ENCODE peak calls at places on chromosomes 6 and 20, in seven cellular contexts. C, K, R, G, B, O and J are unnamed samples.

GRCh38 chr6:1316482-1317220 is 4.8 kb downstream of the FOXQ1 start:
- DNase-seq in C (no peak), O (no peak), G (no peak), K (no peak), R (no peak), B (peak), J (no peak)

GRCh38 chr20:9166153-9166780 is 97.4 kb downstream of the PLCB4 start:
- DNase-seq in R (no peak), O (no peak), B (no peak), K (no peak), C (no peak), G (no peak), J (no peak)

GRCh38 chr6:52514514-52514913 is 62.3 kb downstream of the TRAM2 start:
- DNase-seq in G (no peak), C (peak), B (no peak), O (peak), K (peak), R (no peak), J (no peak)

GRCh38 chr6:80976336-80976735 is 776.1 kb downstream of the TENT5A start:
- DNase-seq in R (no peak), C (no peak), B (no peak), O (no peak), G (no peak), K (no peak), J (no peak)

GRCh38 chr6:155272353-155273222 is 8.8 kb downstream of the CLDN20 start:
- DNase-seq in R (no peak), O (peak), B (no peak), C (peak), G (no peak), K (no peak), J (no peak)

GRCh38 chr6:26383624-26384417 is 913 bp downstream of the BTN2A2 start:
- DNase-seq in C (peak), G (peak), B (peak), O (peak), R (peak), K (peak), J (no peak)

GRCh38 chr6:34149831-34150400 is 4.0 kb upstream of the GRM4 start:
- DNase-seq in K (no peak), C (no peak), R (no peak), G (no peak), B (no peak), O (no peak), J (no peak)

GRCh38 chr6:22145823-22146379 is 150.9 kb downstream of the PRL start:
- DNase-seq in G (no peak), O (peak), K (peak), R (no peak), B (peak), C (peak), J (peak)

GRCh38 chr6:36722365-36722764 is 24.7 kb downstream of the RAB44 start:
- DNase-seq in O (no peak), C (no peak), K (no peak), B (no peak), R (no peak), G (no peak), J (no peak)

GRCh38 chr20:44723391-44723790 is 8.2 kb downstream of the CCN5 start:
- DNase-seq in O (no peak), R (peak), G (no peak), K (no peak), B (no peak), C (no peak), J (no peak)

GRCh38 chr20:24985802-24986201 is 6.7 kb downstream of the APMAP start:
- DNase-seq in K (no peak), B (no peak), O (no peak), C (no peak), R (no peak), G (no peak), J (no peak)

GRCh38 chr6:37626915-37627314 is 70.8 kb downstream of the MDGA1 start:
- DNase-seq in K (no peak), O (no peak), G (no peak), C (no peak), B (no peak), R (no peak), J (no peak)

GRCh38 chr6:44540881-44541280 is 153.4 kb downstream of the CDC5L start:
- DNase-seq in O (no peak), K (no peak), G (no peak), C (no peak), R (no peak), B (no peak), J (no peak)

GRCh38 chr6:19270616-19271015 is 566.6 kb upstream of the ID4 start:
- DNase-seq in B (no peak), O (no peak), C (no peak), R (no peak), K (no peak), G (no peak), J (no peak)

GRCh38 chr6:21722488-21722887 is 128.9 kb downstream of the SOX4 start:
- DNase-seq in G (no peak), O (no peak), K (no peak), C (no peak), B (no peak), R (no peak), J (no peak)

GRCh38 chr6:11473008-11473740 is 64.4 kb upstream of the TMEM170B start:
- DNase-seq in O (no peak), R (no peak), C (no peak), G (no peak), K (no peak), B (no peak), J (no peak)

GRCh38 chr20:57013741-57014140 is 252.7 kb downstream of the BMP7 start:
- DNase-seq in C (no peak), O (no peak), B (peak), G (no peak), K (no peak), R (no peak), J (no peak)

GRCh38 chr6:168496932-168497331 is 55.9 kb downstream of the SMOC2 start:
- DNase-seq in C (no peak), G (no peak), O (no peak), B (no peak), K (no peak), R (no peak), J (no peak)

GRCh38 chr6:45423901-45424627 is 46.3 kb upstream of the SUPT3H start:
- DNase-seq in B (peak), K (no peak), G (no peak), C (no peak), R (peak), O (peak), J (no peak)

GRCh38 chr6:21615504-21615903 is 22.0 kb downstream of the SOX4 start:
- DNase-seq in B (no peak), O (no peak), C (peak), R (no peak), K (peak), G (no peak), J (no peak)

GRCh38 chr6:143707702-143708101 is 29.9 kb downstream of the PHACTR2 start:
- DNase-seq in B (no peak), G (no peak), O (no peak), K (no peak), R (no peak), C (no peak), J (no peak)

GRCh38 chr6:127102299-127102698 is 16.2 kb upstream of the RSPO3 start:
- DNase-seq in K (peak), B (no peak), G (no peak), C (peak), R (no peak), O (peak), J (peak)

DNA sequence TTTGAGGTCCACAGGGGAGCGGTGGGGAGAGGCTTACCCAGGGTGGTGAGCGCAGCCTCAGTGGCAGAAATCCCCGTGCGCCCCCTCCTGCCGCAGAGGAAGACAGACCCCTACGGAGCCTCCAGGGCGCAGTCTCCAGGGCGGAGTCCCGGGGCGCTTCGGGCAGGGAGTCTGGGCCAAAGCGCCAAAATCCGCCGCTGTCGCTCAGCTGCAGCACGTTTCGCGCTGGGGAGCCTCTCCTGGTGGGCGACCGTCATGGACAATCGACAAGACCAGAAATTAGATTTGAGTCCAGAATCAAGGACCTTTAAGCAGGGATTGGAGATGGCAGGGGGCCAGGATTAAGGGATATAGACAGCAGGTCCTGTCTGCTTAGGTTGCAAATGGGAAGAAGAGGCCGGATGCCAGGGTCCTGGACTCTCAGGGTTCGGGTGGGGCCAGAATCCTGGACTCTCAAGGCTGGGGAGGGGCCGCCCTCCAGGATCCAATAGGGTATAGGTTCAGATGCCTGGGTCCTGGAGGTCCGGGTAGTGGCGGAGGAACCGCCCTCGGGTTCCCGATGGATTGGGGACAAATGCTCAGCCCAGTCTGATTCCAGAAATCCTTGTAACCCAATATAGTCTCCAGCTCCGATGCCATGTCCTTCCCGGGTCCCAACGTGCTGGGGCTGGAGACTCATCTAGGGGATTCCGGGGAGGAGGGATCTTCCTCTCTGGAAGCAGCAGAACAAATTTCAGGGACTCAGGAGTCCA is 7.9 kb upstream of the HLA-E start:
- DNase-seq in C (no peak), K (no peak), G (no peak), R (no peak), B (no peak), O (no peak), J (no peak)
- H3K4me3 ChIP-seq in C (no peak), K (no peak), G (no peak), R (no peak), B (no peak), O (no peak), J (no peak)

DNA sequence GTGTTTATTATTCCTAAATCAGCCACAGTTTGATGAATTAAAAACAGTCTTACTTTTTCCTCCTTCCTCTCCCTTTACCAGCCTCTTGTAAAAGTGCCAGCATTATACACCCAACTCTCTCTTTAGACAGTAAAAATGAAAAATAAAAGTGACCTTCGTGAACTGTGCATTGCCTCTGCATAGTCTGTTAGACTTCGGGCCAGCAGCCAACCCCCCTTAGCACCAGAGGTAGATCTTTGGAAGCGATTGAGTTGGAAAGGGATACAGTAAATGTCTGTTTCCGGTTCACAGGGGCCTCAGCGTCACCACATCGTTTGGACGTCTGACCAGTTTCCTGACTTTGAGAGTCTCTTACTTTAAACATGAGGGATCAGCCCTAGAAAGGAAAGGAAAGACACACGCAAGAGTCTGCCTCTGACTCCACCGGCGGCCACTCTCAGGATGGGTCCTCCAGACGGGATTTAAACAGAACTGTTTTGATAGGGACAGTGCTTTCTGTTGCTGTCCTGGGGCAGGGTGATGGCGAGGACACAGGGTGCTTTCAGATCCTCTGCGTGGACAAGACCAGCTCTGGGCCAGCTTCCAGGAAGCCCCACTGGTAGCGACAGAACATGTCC is 206.6 kb upstream of the PREP start:
- DNase-seq in C (peak), B (no peak), R (no peak), K (peak), G (no peak), O (peak), J (no peak)
- H3K4me3 ChIP-seq in C (no peak), B (no peak), R (no peak), K (no peak), G (no peak), O (no peak), J (no peak)

DNA sequence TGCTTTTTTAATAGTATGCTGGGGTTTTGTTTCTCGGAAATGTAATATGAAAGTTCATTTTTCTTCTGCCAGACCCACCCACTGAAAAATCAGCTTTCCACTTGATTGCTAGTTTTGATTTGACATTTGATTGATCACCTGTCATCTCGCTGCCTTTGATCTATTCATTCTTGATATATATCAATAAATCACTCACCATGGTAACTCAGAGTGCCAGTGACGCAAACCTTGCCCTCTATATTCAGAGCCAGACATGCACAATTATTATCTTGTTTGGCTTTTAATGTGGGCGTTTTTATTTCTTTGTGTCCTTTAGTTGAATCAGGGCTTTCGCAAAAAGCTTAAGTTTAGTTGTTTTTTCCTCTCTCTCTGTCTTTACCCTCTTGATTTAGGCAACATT is 2.0 kb downstream of the TSHZ2 start:
- DNase-seq in C (no peak), O (no peak), K (no peak), R (peak), B (no peak), G (no peak), J (no peak)
- H3K4me3 ChIP-seq in C (peak), O (no peak), K (no peak), R (no peak), B (peak), G (no peak), J (no peak)

GRCh38 chr20:49216991-49217578 is 2.1 kb upstream of the DDX27 start:
- DNase-seq in C (peak), K (peak), R (peak), B (peak), G (peak), O (peak), J (peak)
- H3K4me3 ChIP-seq in C (peak), K (no peak), R (no peak), B (no peak), G (peak), O (no peak), J (peak)

GRCh38 chr6:28354688-28355554 is 5.2 kb downstream of the ZKSCAN3 start:
- DNase-seq in B (no peak), O (no peak), K (no peak), G (no peak), R (no peak), C (no peak), J (no peak)

GRCh38 chr6:28351087-28351486 is 1.3 kb downstream of the ZKSCAN3 start:
- DNase-seq in K (no peak), G (no peak), O (no peak), B (no peak), C (no peak), R (no peak), J (no peak)

GRCh38 chr6:28353981-28354676 is 4.4 kb downstream of the ZKSCAN3 start:
- DNase-seq in O (peak), C (no peak), B (no peak), K (peak), G (peak), R (no peak), J (no peak)

GRCh38 chr6:28351493-28351925 is 1.8 kb downstream of the ZKSCAN3 start:
- DNase-seq in R (no peak), O (no peak), G (no peak), K (no peak), B (no peak), C (no peak), J (no peak)

DNA sequence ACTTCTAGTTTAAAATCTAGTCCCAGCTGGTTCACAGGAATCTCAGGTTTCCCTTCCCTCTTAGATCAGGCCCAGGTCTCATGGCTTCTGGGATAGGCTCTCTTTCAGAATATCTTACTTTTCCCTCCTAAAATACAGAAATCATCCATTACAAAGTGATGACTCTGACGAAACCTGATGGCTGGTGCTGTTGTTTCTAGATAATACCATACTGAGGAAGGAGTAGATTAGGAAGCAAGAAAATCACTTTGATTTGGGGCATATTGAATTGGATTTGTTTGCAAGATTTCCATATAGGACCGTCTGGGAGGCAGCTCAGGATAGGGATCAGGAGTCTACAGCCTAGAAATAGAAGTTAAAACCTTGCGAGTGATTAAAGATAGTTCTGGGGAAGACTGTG is 3.6 kb downstream of the ZKSCAN3 start:
- DNase-seq in O (no peak), K (no peak), B (no peak), G (no peak), R (no peak), C (no peak), J (no peak)
- H3K4me3 ChIP-seq in O (no peak), K (no peak), B (no peak), G (no peak), R (no peak), C (peak), J (no peak)

GRCh38 chr20:62415354-62416111 is 8.4 kb upstream of the CABLES2 start:
- DNase-seq in C (no peak), B (no peak), G (no peak), K (no peak), O (no peak), R (no peak), J (no peak)
- H3K4me3 ChIP-seq in C (no peak), B (no peak), G (no peak), K (no peak), O (no peak), R (no peak), J (no peak)

GRCh38 chr6:159730277-159730676 is 3.0 kb downstream of the WTAP start:
- DNase-seq in G (no peak), R (peak), K (no peak), B (no peak), C (no peak), O (no peak), J (no peak)
- H3K4me3 ChIP-seq in G (peak), R (peak), K (no peak), B (no peak), C (peak), O (no peak), J (no peak)

GRCh38 chr20:59152559-59153354 is 10.9 kb upstream of the ZNF831 start:
- DNase-seq in K (no peak), B (no peak), C (no peak), G (no peak), R (no peak), O (no peak), J (no peak)
- H3K4me3 ChIP-seq in K (no peak), B (no peak), C (no peak), G (no peak), R (no peak), O (no peak), J (no peak)

DNA sequence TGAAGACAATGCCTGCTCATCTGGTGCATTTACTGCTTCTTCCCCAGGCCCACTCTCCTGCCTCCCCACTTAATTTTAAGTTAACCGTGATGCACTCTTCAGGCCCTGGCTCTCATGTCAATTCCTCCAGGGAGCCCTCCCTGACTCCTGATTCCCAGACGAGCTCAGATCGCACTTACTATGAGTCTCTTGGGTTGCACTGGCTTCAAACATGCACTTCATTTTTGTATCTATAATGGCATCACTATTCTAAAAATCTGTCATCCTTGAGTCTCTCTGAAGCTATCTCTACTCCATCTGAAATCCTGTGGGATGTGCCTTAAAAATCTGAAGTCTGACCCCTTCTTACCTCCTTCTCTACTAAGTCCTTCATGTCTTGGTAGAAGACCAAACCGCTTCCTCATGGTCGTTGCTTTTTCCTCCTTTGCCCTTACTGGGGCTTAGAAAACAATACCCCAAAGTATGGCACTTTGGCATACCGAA is 24.7 kb downstream of the COX4I2 start:
- DNase-seq in C (no peak), O (no peak), G (no peak), B (no peak), R (no peak), K (no peak), J (no peak)
- H3K4me3 ChIP-seq in C (no peak), O (no peak), G (no peak), B (no peak), R (no peak), K (no peak), J (no peak)

GRCh38 chr6:71393471-71393870 is 104.9 kb downstream of the OGFRL1 start:
- DNase-seq in B (no peak), C (peak), K (peak), G (no peak), O (peak), R (no peak), J (no peak)
- H3K4me3 ChIP-seq in B (no peak), C (no peak), K (no peak), G (no peak), O (no peak), R (no peak), J (no peak)